ENCODE peak calls at places on chromosome 10, in seven cellular contexts. One of them, this sample, is unnamed.

GRCh38 chr10:125023269-125023668 is 81.3 kb downstream of the ZRANB1 start:
- DNase-seq in NCI-H1694 treated with DMSO at 0.1 percent for 48 hours: no peak
- DNase-seq in C1 segment of cervical spinal cord: no peak
- DNase-seq in dermis microvascular lymphatic vessel endothelial cell: no peak
- DNase-seq in NAMALWA: no peak
- DNase-seq in NCI-H345: peak; percentile 41
- DNase-seq in hypothalamus: no peak
- DNase-seq in this sample: peak; percentile 56

GRCh38 chr10:79149662-79150443 is 81.1 kb downstream of the ZMIZ1 start:
- DNase-seq in NCI-H1694 treated with DMSO at 0.1 percent for 48 hours: no peak
- DNase-seq in C1 segment of cervical spinal cord: no peak
- DNase-seq in dermis microvascular lymphatic vessel endothelial cell: peak; percentile 35
- DNase-seq in NAMALWA: peak; percentile 9
- DNase-seq in NCI-H345: no peak
- DNase-seq in hypothalamus: no peak
- DNase-seq in this sample: no peak

GRCh38 chr10:91953600-91954140 is 30.1 kb downstream of the BTAF1 start:
- DNase-seq in NCI-H1694 treated with DMSO at 0.1 percent for 48 hours: no peak
- DNase-seq in C1 segment of cervical spinal cord: no peak
- DNase-seq in dermis microvascular lymphatic vessel endothelial cell: no peak
- DNase-seq in NAMALWA: no peak
- DNase-seq in NCI-H345: no peak
- DNase-seq in hypothalamus: no peak
- DNase-seq in this sample: no peak

GRCh38 chr10:69479241-69479730 is 28.0 kb downstream of the TSPAN15 start:
- DNase-seq in NCI-H1694 treated with DMSO at 0.1 percent for 48 hours: peak; percentile 68
- DNase-seq in C1 segment of cervical spinal cord: peak; percentile 70
- DNase-seq in dermis microvascular lymphatic vessel endothelial cell: peak; percentile 91
- DNase-seq in NAMALWA: no peak
- DNase-seq in NCI-H345: no peak
- DNase-seq in hypothalamus: peak; percentile 26
- DNase-seq in this sample: peak; percentile 99

GRCh38 chr10:96618648-96619047 is 31.8 kb upstream of the TM9SF3 start:
- DNase-seq in NCI-H1694 treated with DMSO at 0.1 percent for 48 hours: no peak
- DNase-seq in C1 segment of cervical spinal cord: peak; percentile 38
- DNase-seq in dermis microvascular lymphatic vessel endothelial cell: no peak
- DNase-seq in NAMALWA: no peak
- DNase-seq in NCI-H345: peak; percentile 73
- DNase-seq in hypothalamus: peak; percentile 33
- DNase-seq in this sample: peak; percentile 41

GRCh38 chr10:131430716-131431402 is 119.3 kb upstream of the TCERG1L start:
- DNase-seq in NCI-H1694 treated with DMSO at 0.1 percent for 48 hours: no peak
- DNase-seq in C1 segment of cervical spinal cord: no peak
- DNase-seq in dermis microvascular lymphatic vessel endothelial cell: no peak
- DNase-seq in NAMALWA: no peak
- DNase-seq in NCI-H345: peak; percentile 22
- DNase-seq in hypothalamus: no peak
- DNase-seq in this sample: no peak

GRCh38 chr10:124364674-124365073 is 54.0 kb downstream of the OAT start:
- DNase-seq in NCI-H1694 treated with DMSO at 0.1 percent for 48 hours: no peak
- DNase-seq in C1 segment of cervical spinal cord: no peak
- DNase-seq in dermis microvascular lymphatic vessel endothelial cell: no peak
- DNase-seq in NAMALWA: no peak
- DNase-seq in NCI-H345: peak; percentile 36
- DNase-seq in hypothalamus: no peak
- DNase-seq in this sample: no peak

GRCh38 chr10:72322280-72323058 is 32.2 kb downstream of the DNAJB12 start:
- DNase-seq in NCI-H1694 treated with DMSO at 0.1 percent for 48 hours: no peak
- DNase-seq in C1 segment of cervical spinal cord: no peak
- DNase-seq in dermis microvascular lymphatic vessel endothelial cell: no peak
- DNase-seq in NAMALWA: no peak
- DNase-seq in NCI-H345: no peak
- DNase-seq in hypothalamus: no peak
- DNase-seq in this sample: no peak

GRCh38 chr10:42755591-42756093 is 27.0 kb upstream of the BMS1 start:
- DNase-seq in NCI-H1694 treated with DMSO at 0.1 percent for 48 hours: no peak
- DNase-seq in C1 segment of cervical spinal cord: no peak
- DNase-seq in dermis microvascular lymphatic vessel endothelial cell: no peak
- DNase-seq in NAMALWA: no peak
- DNase-seq in NCI-H345: no peak
- DNase-seq in hypothalamus: no peak
- DNase-seq in this sample: peak; percentile 21

GRCh38 chr10:122140477-122140902 is 130.6 kb upstream of the BTBD16 start:
- DNase-seq in NCI-H1694 treated with DMSO at 0.1 percent for 48 hours: no peak
- DNase-seq in C1 segment of cervical spinal cord: no peak
- DNase-seq in dermis microvascular lymphatic vessel endothelial cell: no peak
- DNase-seq in NAMALWA: no peak
- DNase-seq in NCI-H345: no peak
- DNase-seq in hypothalamus: no peak
- DNase-seq in this sample: no peak

GRCh38 chr10:114974625-114975421 is 36.8 kb downstream of the TRUB1 start:
- DNase-seq in NCI-H1694 treated with DMSO at 0.1 percent for 48 hours: no peak
- DNase-seq in C1 segment of cervical spinal cord: no peak
- DNase-seq in dermis microvascular lymphatic vessel endothelial cell: no peak
- DNase-seq in NAMALWA: no peak
- DNase-seq in NCI-H345: no peak
- DNase-seq in hypothalamus: no peak
- DNase-seq in this sample: no peak

GRCh38 chr10:110224992-110225391 is 17.6 kb downstream of the MXI1 start:
- DNase-seq in NCI-H1694 treated with DMSO at 0.1 percent for 48 hours: no peak
- DNase-seq in C1 segment of cervical spinal cord: no peak
- DNase-seq in dermis microvascular lymphatic vessel endothelial cell: no peak
- DNase-seq in NAMALWA: no peak
- DNase-seq in NCI-H345: no peak
- DNase-seq in hypothalamus: no peak
- DNase-seq in this sample: no peak

GRCh38 chr10:49115015-49115795 is at the start of gene VSTM4:
- DNase-seq in NCI-H1694 treated with DMSO at 0.1 percent for 48 hours: no peak
- DNase-seq in C1 segment of cervical spinal cord: no peak
- DNase-seq in dermis microvascular lymphatic vessel endothelial cell: no peak
- DNase-seq in NAMALWA: no peak
- DNase-seq in NCI-H345: peak; percentile 28
- DNase-seq in hypothalamus: peak; percentile 22
- DNase-seq in this sample: no peak